ENCODE peak calls at places on chromosomes 4 and X, in four cellular contexts. P is IMR-90, L is right cardiac atrium, H is GM23248. G is an unnamed sample.

GRCh38 chr4:89598602-89599001 is 238.4 kb downstream of the SNCA start:
- DNase-seq in H (peak), L (no peak), P (peak), G (no peak)

GRCh38 chrX:77436682-77437081 is 10.5 kb upstream of the FGF16 start:
- DNase-seq in L (no peak), P (peak), H (peak), G (no peak)

GRCh38 chr4:8905236-8905772 is 33.7 kb upstream of the HMX1 start:
- DNase-seq in P (no peak), H (no peak), L (no peak), G (no peak)

GRCh38 chr4:119103263-119103662 is 32.4 kb upstream of the MYOZ2 start:
- DNase-seq in P (peak), H (peak), L (peak), G (no peak)

GRCh38 chr4:8244001-8244757 is 25.4 kb upstream of the HTRA3 start:
- DNase-seq in L (peak), P (no peak), H (no peak), G (no peak)

GRCh38 chr4:108417923-108418322 is 202.5 kb upstream of the RPL34 start:
- DNase-seq in H (peak), P (peak), L (no peak), G (no peak)

GRCh38 chrX:39576081-39576701 is 521.6 kb downstream of the BCOR start:
- DNase-seq in L (no peak), P (no peak), H (no peak), G (peak)

GRCh38 chr4:30825008-30825765 is 105.0 kb downstream of the PCDH7 start:
- DNase-seq in L (no peak), H (no peak), P (peak), G (no peak)

GRCh38 chr4:90051999-90052398 is 75.2 kb upstream of the CCSER1 start:
- DNase-seq in H (no peak), L (no peak), P (no peak), G (no peak)

GRCh38 chr4:74219241-74219640 is 61.3 kb downstream of the MTHFD2L start:
- DNase-seq in P (no peak), L (no peak), H (no peak), G (no peak)

GRCh38 chr4:78152795-78153194 is 95.7 kb downstream of the FRAS1 start:
- DNase-seq in H (no peak), L (no peak), P (no peak), G (no peak)

GRCh38 chr4:10457255-10457801 is at the start of gene ZNF518B:
- DNase-seq in H (peak), L (peak), P (peak), G (no peak)

GRCh38 chr4:8728536-8729407 is 136.2 kb downstream of the CPZ start:
- DNase-seq in H (no peak), P (no peak), L (no peak), G (no peak)

GRCh38 chrX:57821703-57822375 is 88.4 kb downstream of the ZXDA start:
- DNase-seq in H (peak), P (peak), L (peak), G (peak)

GRCh38 chr4:173528378-173529321 is 1.4 kb downstream of the HAND2 start:
- DNase-seq in H (peak), P (no peak), L (peak), G (no peak)

GRCh38 chr4:3311489-3312171 is 18.8 kb downstream of the RGS12 start:
- DNase-seq in H (no peak), P (peak), L (peak), G (no peak)

DNA sequence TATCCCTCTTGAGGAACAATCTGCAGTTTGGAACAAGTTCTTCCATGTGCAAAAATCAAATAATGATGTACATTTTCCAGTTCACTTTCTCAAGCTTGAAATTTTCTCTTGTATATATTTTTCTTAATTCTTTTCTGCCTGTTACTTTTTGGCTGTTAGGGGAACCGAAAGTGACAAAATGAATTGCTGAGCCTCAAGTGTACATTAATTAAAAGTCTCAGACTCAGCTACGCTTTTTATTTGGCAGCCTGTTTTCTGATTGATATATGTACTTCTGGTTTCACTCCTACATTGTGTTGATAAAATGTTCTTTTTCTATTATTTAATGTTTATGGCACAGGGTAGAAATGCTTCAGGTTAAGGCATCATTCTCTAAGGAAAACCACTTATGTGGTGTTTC is 999.5 kb downstream of the PDHA2 start:
- DNase-seq in P (no peak), H (no peak), L (no peak), G (no peak)
- H3K27ac ChIP-seq in P (no peak), H (no peak), L (no peak), G (no peak)

GRCh38 chr4:121377065-121377464 is 3.8 kb downstream of the QRFPR start:
- DNase-seq in P (no peak), H (no peak), L (no peak), G (no peak)

GRCh38 chr4:121373841-121374240 is 7.0 kb downstream of the QRFPR start:
- DNase-seq in L (no peak), H (no peak), P (no peak), G (no peak)

GRCh38 chr4:121376097-121376496 is 4.7 kb downstream of the QRFPR start:
- DNase-seq in H (no peak), P (no peak), L (no peak), G (no peak)

GRCh38 chr4:121376541-121376940 is 4.3 kb downstream of the QRFPR start:
- DNase-seq in P (no peak), H (no peak), L (no peak), G (no peak)

DNA sequence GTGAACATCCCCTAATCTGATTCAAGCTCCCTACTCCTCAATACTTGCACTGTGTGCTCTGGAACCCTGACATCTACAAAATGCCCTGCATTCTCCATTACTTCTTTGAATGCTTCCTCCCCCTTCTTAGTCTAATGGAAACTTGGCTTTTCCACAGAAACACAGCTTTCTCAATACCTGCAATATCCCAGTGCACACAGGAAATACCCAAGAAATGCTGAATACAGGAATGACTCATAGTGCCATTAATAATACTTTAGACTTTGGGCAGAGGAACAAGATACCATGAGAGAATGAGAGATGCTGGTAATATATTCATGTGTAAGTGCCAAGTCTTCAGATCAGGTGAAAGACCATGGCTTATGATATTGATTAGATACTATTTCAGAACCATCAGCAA is 5.6 kb downstream of the QRFPR start:
- DNase-seq in L (no peak), P (no peak), H (peak), G (no peak)
- H3K27ac ChIP-seq in L (no peak), P (no peak), H (no peak), G (no peak)

DNA sequence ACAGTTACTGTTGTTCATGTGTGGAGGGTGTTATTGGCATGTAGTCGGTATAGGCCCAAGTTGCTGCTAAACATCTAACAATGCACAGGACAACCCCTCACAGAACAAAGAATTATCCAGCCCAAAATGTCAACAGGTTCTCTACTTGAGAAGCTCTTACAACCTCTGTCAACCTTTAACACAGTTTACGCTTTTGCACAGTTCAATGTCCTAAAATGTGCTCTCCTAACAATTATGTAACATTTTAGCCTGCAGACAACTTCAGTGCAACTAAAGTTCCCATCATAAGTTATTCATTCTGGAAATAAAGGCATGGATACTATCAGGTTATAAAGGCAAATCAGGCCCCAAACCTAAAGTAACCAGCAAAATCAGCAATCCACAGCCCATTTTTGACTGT is 66.2 kb downstream of the ASB9 start:
- DNase-seq in H (no peak), P (no peak), L (no peak), G (no peak)
- H3K27ac ChIP-seq in H (no peak), P (no peak), L (no peak), G (no peak)

DNA sequence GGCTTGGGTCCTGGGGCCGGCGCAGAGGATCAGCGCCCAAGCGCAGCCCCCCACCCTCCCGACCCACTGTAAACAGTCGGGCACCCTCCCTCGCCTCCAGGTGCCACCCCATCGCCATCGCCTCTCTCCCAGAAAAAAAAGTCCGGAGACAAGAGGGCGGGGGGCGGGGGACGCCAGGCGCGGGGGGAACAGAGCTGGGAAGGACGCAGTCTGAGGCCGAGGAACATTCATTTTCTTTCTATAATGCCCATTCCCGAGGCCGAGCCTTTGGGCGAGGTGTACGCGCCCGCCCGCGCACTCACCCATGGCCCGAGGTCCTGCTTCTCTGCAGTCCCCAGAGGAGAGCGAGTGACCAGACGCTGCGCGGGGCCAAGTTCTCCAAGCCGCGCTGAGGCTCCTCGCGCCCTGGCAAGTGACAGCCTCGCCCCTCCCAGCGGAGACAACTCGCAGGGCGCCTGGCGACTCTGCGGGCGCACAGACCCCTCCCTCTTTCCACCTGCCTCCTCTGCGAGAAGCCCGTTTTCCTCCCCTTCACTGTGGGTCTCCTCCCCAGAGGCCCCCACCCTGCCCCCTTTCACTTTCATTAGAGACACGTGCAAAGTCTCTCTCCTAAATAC is 63.5 kb upstream of the WDR17 start:
- DNase-seq in P (no peak), H (peak), L (peak), G (peak)
- H3K27ac ChIP-seq in P (no peak), H (no peak), L (no peak), G (peak)

DNA sequence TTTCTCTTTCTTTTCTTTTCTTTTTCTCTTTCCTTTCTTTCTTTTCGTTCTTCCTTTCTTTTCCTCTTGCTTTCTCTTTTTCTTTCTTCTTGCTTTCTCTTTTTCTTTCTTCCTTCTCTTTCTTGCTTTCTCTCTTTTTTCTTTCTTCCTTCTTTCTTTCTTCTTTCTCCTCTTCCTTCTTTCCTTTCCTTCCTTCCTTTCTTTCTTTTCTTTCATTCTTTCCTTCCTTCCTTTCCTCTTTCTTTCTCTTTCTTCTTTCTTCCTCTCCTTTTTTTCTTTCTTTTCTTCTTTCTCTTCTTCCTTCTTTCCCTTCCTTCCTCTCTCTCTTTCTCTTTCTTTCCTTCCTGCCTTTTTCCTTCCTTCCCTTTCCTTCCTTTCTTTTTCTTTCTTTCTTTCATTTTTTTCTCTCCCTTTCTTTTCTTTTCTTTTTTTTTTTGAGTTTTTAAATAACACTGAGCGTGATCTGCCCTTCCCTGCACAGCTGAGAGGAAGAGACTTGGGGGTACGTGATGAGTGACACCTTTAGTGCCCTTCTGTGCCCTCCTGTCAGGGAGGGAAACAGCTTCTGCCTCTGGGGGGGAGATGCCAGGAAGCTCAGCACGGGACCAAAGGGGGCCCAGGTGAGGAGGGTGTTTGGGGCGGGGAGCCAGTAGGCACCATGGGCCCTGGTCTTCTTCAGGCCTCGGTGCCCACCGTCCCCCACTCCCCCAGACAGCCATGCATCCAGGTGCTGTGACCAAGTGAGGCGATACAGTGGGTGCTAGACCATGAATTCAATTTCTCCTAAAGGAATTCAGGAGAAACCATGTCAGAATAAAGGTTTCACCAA is 36.6 kb upstream of the CDKN2AIP start:
- DNase-seq in H (no peak), L (no peak), P (no peak), G (no peak)
- H3K27ac ChIP-seq in H (no peak), L (no peak), P (no peak), G (peak)